ENCODE peak calls at places on chromosome 2, in six cellular contexts. N, Y, R, L, X and P are unnamed samples.

GRCh38 chr2:46811379-46812310 is 104.0 kb downstream of the MCFD2 start:
- DNase-seq in N (no peak), Y (no peak), R (no peak), L (no peak), X (no peak), P (no peak)

GRCh38 chr2:162945785-162946184 is 107.2 kb upstream of the KCNH7 start:
- DNase-seq in N (no peak), Y (no peak), R (no peak), L (no peak), X (no peak), P (no peak)

GRCh38 chr2:64205415-64205814 is 61.2 kb upstream of the PELI1 start:
- DNase-seq in N (no peak), Y (no peak), R (no peak), L (no peak), X (no peak), P (no peak)

GRCh38 chr2:19673213-19673791 is 228.5 kb downstream of the TTC32 start:
- DNase-seq in N (no peak), Y (peak; percentile 58), R (no peak), L (peak; percentile 55), X (no peak), P (no peak)

GRCh38 chr2:240960309-240960962 is 38.0 kb upstream of the SNED1 start:
- DNase-seq in N (peak; percentile 31), Y (no peak), R (no peak), L (no peak), X (no peak), P (no peak)

GRCh38 chr2:134657650-134658250 is 61.0 kb downstream of the TMEM163 start:
- DNase-seq in N (no peak), Y (peak; percentile 45), R (no peak), L (no peak), X (no peak), P (no peak)

GRCh38 chr2:221671515-221671914 is 99.4 kb upstream of the EPHA4 start:
- DNase-seq in N (no peak), Y (no peak), R (no peak), L (no peak), X (no peak), P (no peak)

GRCh38 chr2:172299741-172300140 is 127.6 kb upstream of the ITGA6 start:
- DNase-seq in N (peak; percentile 68), Y (no peak), R (no peak), L (peak; percentile 40), X (no peak), P (no peak)

GRCh38 chr2:21103274-21103891 is 20.4 kb upstream of the TDRD15 start:
- DNase-seq in N (peak; percentile 81), Y (no peak), R (no peak), L (no peak), X (no peak), P (no peak)

GRCh38 chr2:11163439-11164317 is 8.4 kb downstream of the SLC66A3 start:
- DNase-seq in N (no peak), Y (no peak), R (no peak), L (no peak), X (no peak), P (no peak)

GRCh38 chr2:226660524-226660923 is 139.1 kb downstream of the IRS1 start:
- DNase-seq in N (no peak), Y (no peak), R (no peak), L (peak; percentile 85), X (no peak), P (no peak)

GRCh38 chr2:207283356-207283755 is 117.6 kb upstream of the KLF7 start:
- DNase-seq in N (no peak), Y (no peak), R (no peak), L (no peak), X (no peak), P (peak; percentile 55)

GRCh38 chr2:219718066-219718465 is 90.6 kb downstream of the SLC4A3 start:
- DNase-seq in N (no peak), Y (no peak), R (no peak), L (no peak), X (no peak), P (no peak)

GRCh38 chr2:149645391-149645790 is 57.8 kb upstream of the MMADHC start:
- DNase-seq in N (no peak), Y (no peak), R (no peak), L (peak; percentile 33), X (no peak), P (no peak)

GRCh38 chr2:63721082-63721424 is 120.6 kb upstream of the UGP2 start:
- DNase-seq in N (peak; percentile 78), Y (no peak), R (no peak), L (no peak), X (no peak), P (no peak)

GRCh38 chr2:235692671-235693171 is 198.9 kb downstream of the AGAP1 start:
- DNase-seq in N (no peak), Y (no peak), R (no peak), L (no peak), X (no peak), P (no peak)

GRCh38 chr2:235864311-235864710 is 303.9 kb downstream of the GBX2 start:
- DNase-seq in N (no peak), Y (no peak), R (no peak), L (no peak), X (no peak), P (no peak)

GRCh38 chr2:187502467-187502866 is 51.8 kb downstream of the TFPI start:
- DNase-seq in N (no peak), Y (peak; percentile 25), R (no peak), L (no peak), X (no peak), P (no peak)

GRCh38 chr2:217289909-217290283 is 430.0 kb upstream of the TNP1 start:
- DNase-seq in N (peak; percentile 92), Y (peak; percentile 21), R (no peak), L (peak; percentile 43), X (no peak), P (no peak)

GRCh38 chr2:15337996-15338666 is 223.0 kb downstream of the NBAS start:
- DNase-seq in N (no peak), Y (no peak), R (no peak), L (no peak), X (no peak), P (no peak)

GRCh38 chr2:40095003-40095402 is 315.9 kb upstream of the THUMPD2 start:
- DNase-seq in N (peak; percentile 7), Y (peak; percentile 74), R (no peak), L (no peak), X (no peak), P (no peak)

GRCh38 chr2:197514754-197515153 is 1.1 kb upstream of the MOB4 start:
- DNase-seq in N (peak; percentile 1), Y (no peak), R (no peak), L (no peak), X (no peak), P (no peak)

GRCh38 chr2:234753701-234754100 is 198.1 kb upstream of the SH3BP4 start:
- DNase-seq in N (no peak), Y (no peak), R (no peak), L (no peak), X (no peak), P (no peak)

GRCh38 chr2:182821172-182821571 is 45.3 kb downstream of the FRZB start:
- DNase-seq in N (no peak), Y (no peak), R (no peak), L (no peak), X (no peak), P (no peak)

GRCh38 chr2:123771928-123772632 is 253.0 kb upstream of the CNTNAP5 start:
- DNase-seq in N (no peak), Y (no peak), R (no peak), L (no peak), X (no peak), P (no peak)

GRCh38 chr2:28469947-28470585 is 25.8 kb upstream of the PLB1 start:
- DNase-seq in N (peak; percentile 31), Y (peak; percentile 24), R (no peak), L (no peak), X (no peak), P (no peak)